ENCODE peak calls at places on chromosomes 12 and 14, in six cellular contexts. E, Y, O, M, V and K are unnamed samples.
A peak's percentile ranks its signal among the peaks of the same experiment; 100 is the strongest.

GRCh38 chr14:22184157-22185025 is 404.6 kb downstream of the DAD1 start:
- DNase-seq in O (no peak), V (no peak), E (no peak), Y (no peak), M (no peak), K (no peak)

GRCh38 chr12:110885152-110885840 is 35.1 kb downstream of the MYL2 start:
- DNase-seq in V (no peak), E (no peak), M (no peak), O (no peak), Y (no peak), K (no peak)

GRCh38 chr12:114254998-114255397 is 150.9 kb downstream of the TBX5 start:
- DNase-seq in V (peak; percentile 24), E (no peak), O (no peak), M (no peak), Y (no peak), K (no peak)

GRCh38 chr12:83826112-83826511 is 1086.5 kb downstream of the SLC6A15 start:
- DNase-seq in M (no peak), V (peak; percentile 19), Y (no peak), O (peak; percentile 66), E (peak; percentile 63), K (no peak)

GRCh38 chr12:108332791-108333382 is 6.2 kb downstream of the CMKLR1 start:
- DNase-seq in Y (no peak), V (no peak), M (no peak), E (no peak), O (peak; percentile 6), K (no peak)

GRCh38 chr14:70822706-70823185 is 13.4 kb upstream of the MAP3K9 start:
- DNase-seq in E (no peak), V (no peak), Y (peak; percentile 24), M (no peak), O (peak; percentile 54), K (no peak)

GRCh38 chr14:90797451-90797850 is 18.8 kb downstream of the TTC7B start:
- DNase-seq in M (no peak), Y (no peak), O (no peak), E (no peak), V (no peak), K (no peak)

GRCh38 chr12:90102957-90103652 is 394.5 kb upstream of the ATP2B1 start:
- DNase-seq in E (no peak), O (peak; percentile 72), V (peak; percentile 69), Y (no peak), M (no peak), K (peak; percentile 18)

GRCh38 chr14:68527329-68527851 is 265.5 kb downstream of the ZFP36L1 start:
- DNase-seq in E (peak; percentile 66), Y (no peak), O (no peak), M (no peak), V (no peak), K (no peak)

GRCh38 chr12:28191690-28192089 is 1.4 kb downstream of the CCDC91 start:
- DNase-seq in O (no peak), M (no peak), E (peak; percentile 53), Y (no peak), V (no peak), K (no peak)

GRCh38 chr12:116157845-116158267 is 119.6 kb downstream of the MED13L start:
- DNase-seq in M (no peak), Y (no peak), E (no peak), O (no peak), V (no peak), K (no peak)

GRCh38 chr12:47242426-47242825 is 162.7 kb upstream of the AMIGO2 start:
- DNase-seq in V (no peak), O (no peak), E (no peak), M (no peak), Y (no peak), K (no peak)

GRCh38 chr14:105499256-105500035 is 8.4 kb downstream of the TEDC1 start:
- DNase-seq in O (no peak), E (no peak), Y (no peak), M (no peak), V (no peak), K (no peak)

GRCh38 chr12:28876423-28876822 is 272.7 kb upstream of the FAR2 start:
- DNase-seq in O (no peak), V (no peak), M (no peak), Y (no peak), E (no peak), K (no peak)

GRCh38 chr12:56687225-56688128 is 607 bp downstream of the PTGES3 start:
- DNase-seq in M (no peak), V (peak; percentile 70), E (peak; percentile 59), O (peak; percentile 50), Y (peak; percentile 41), K (no peak)

GRCh38 chr12:7120166-7120565 is 8.5 kb downstream of the RBP5 start:
- DNase-seq in Y (no peak), M (no peak), E (no peak), O (no peak), V (no peak), K (no peak)

GRCh38 chr14:82999802-83000201 is 1466.1 kb upstream of the SEL1L start:
- DNase-seq in Y (no peak), E (no peak), M (no peak), O (peak; percentile 56), V (no peak), K (no peak)

GRCh38 chr12:107092669-107093546 is 441 bp downstream of the CRY1 start:
- DNase-seq in E (peak; percentile 57), O (no peak), V (no peak), M (peak; percentile 23), Y (no peak), K (no peak)
- H3K4me3 ChIP-seq in E (peak overlapping the region; percentile 66), O (peak overlapping the region; percentile 88), V (no peak overlapping the region), M (peak overlapping the region; percentile 91), Y (peak overlapping the region; percentile 76), K (peak overlapping the region; percentile 77)

GRCh38 chr12:13950502-13950901 is 30.9 kb downstream of the GRIN2B start:
- DNase-seq in Y (no peak), M (no peak), O (no peak), E (no peak), V (no peak), K (no peak)

GRCh38 chr12:13948631-13949030 is 32.8 kb downstream of the GRIN2B start:
- DNase-seq in E (no peak), O (no peak), Y (no peak), V (no peak), M (no peak), K (no peak)

GRCh38 chr12:13956060-13956590 is 25.3 kb downstream of the GRIN2B start:
- DNase-seq in O (no peak), V (no peak), M (no peak), E (no peak), Y (no peak), K (no peak)

GRCh38 chr12:13947237-13947945 is 34.0 kb downstream of the GRIN2B start:
- DNase-seq in Y (no peak), E (no peak), M (peak; percentile 92), O (no peak), V (no peak), K (no peak)

GRCh38 chr12:13952096-13952495 is 29.3 kb downstream of the GRIN2B start:
- DNase-seq in O (no peak), Y (no peak), V (no peak), E (no peak), M (no peak), K (no peak)
- TF ChIP-seq CTCF in O (no peak), Y (no peak), V (no peak), E (no peak), M (no peak), K (no peak)

GRCh38 chr14:76081642-76082041 is 70.1 kb upstream of the GPATCH2L start:
- DNase-seq in Y (no peak), V (no peak), O (no peak), M (no peak), E (no peak), K (no peak)

GRCh38 chr14:76078501-76078900 is 73.2 kb upstream of the GPATCH2L start:
- DNase-seq in V (no peak), M (no peak), E (no peak), Y (no peak), O (no peak), K (no peak)

GRCh38 chr14:76077340-76077739 is 74.4 kb upstream of the GPATCH2L start:
- DNase-seq in V (no peak), M (no peak), O (no peak), Y (no peak), E (no peak), K (no peak)

GRCh38 chr14:76080471-76080870 is 71.3 kb upstream of the GPATCH2L start:
- DNase-seq in Y (no peak), V (no peak), E (no peak), M (no peak), O (no peak), K (no peak)

DNA sequence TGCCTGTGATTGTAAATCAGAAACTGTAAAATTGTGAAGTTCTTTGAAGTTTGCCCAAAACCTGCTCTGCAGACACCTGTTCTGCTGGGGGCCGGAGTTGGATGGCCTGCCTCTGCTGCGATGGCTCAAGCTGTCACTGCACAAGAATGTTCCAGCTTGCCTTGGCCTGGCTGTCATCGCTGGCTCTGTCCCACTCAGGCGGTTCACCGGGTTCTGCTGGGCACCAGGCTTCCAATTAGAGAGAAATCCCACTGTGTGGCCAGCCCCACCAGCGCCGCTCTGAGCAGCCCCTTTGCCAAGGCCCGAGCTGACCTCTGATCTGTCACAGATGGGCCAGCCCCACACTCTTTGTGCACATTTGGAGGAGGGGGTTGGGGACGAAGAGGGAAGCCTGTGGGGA is 71.7 kb upstream of the GPATCH2L start:
- DNase-seq in Y (no peak), M (no peak), E (no peak), V (no peak), O (no peak), K (no peak)
- H3K4me3 ChIP-seq in Y (no peak overlapping the region), M (no peak overlapping the region), E (no peak overlapping the region), V (no peak overlapping the region), O (no peak overlapping the region), K (no peak overlapping the region)

GRCh38 chr12:109464642-109465351 is 12.3 kb downstream of the KCTD10 start:
- DNase-seq in E (no peak), O (peak; percentile 67), Y (no peak), M (no peak), V (no peak), K (no peak)

GRCh38 chr12:109463776-109464175 is 13.3 kb downstream of the KCTD10 start:
- DNase-seq in Y (no peak), O (no peak), M (no peak), V (no peak), E (no peak), K (no peak)

GRCh38 chr12:109461846-109462766 is 15.0 kb downstream of the KCTD10 start:
- DNase-seq in M (peak; percentile 44), V (no peak), E (peak; percentile 36), O (peak; percentile 99), Y (peak; percentile 75), K (no peak)

GRCh38 chr12:109461049-109461845 is 15.9 kb downstream of the KCTD10 start:
- DNase-seq in O (peak; percentile 43), M (no peak), E (no peak), Y (no peak), V (peak; percentile 50), K (no peak)

DNA sequence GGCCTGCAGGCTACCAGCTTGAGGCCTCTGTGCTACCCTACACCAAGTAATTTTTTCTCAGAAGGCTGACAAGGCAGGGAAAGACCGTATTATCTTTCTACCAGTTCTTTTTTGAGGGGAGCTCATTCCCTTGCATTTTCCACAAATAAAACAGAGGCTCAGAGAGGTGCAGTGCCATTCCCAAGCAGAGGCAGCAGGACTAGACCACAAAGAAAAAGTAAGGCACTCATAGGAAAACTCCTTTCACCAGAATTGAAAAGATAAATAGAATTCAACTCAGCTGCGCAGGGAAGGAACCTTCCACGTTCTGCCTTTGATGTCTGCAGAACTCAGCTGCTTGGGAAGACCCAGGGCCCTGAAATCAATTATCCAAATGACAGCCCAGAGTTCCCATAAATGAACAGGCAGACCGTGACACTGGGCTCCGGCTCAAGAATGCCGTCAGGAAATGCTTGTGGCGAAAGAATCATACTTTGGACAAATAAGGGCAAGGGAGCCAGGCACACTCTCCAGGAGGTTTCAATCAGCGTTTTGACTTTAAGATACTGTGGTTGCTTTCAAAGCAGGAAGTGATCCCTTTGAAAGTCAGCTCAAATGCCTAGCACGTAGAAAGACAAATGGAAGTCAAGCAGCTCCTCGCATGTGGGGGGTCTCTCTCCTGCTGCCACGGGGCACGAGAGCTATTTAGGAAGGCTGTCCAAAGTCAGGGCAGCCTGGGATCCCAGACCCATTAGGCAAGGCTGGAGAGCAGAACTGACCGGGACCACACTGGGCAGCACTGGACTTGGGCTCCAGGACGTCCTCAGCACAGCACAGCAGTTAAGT is 14.0 kb downstream of the KCTD10 start:
- DNase-seq in Y (peak; percentile 86), V (no peak), E (peak; percentile 53), O (peak; percentile 97), M (peak; percentile 93), K (no peak)
- TF ChIP-seq CTCF in Y (peak; percentile 7), V (no peak), E (no peak), O (no peak), M (no peak), K (no peak)